ENCODE peak calls at places on chromosomes 3 and 15, in eight cellular contexts. T, N, U, I, W, B, H and E are unnamed samples.

GRCh38 chr3:131568460-131568859 is 65.7 kb upstream of the MRPL3 start:
- DNase-seq in T (no peak), N (peak; percentile 8), U (no peak), I (no peak), W (no peak), B (no peak), H (no peak), E (no peak)

GRCh38 chr15:70856884-70857546 is 3.1 kb upstream of the LARP6 start:
- DNase-seq in T (peak; percentile 71), N (no peak), U (no peak), I (peak; percentile 99), W (peak; percentile 98), B (no peak), H (peak; percentile 65), E (peak; percentile 62)

GRCh38 chr15:40955930-40956542 is 2.8 kb downstream of the CHAC1 start:
- DNase-seq in T (no peak), N (no peak), U (no peak), I (no peak), W (no peak), B (no peak), H (no peak), E (no peak)

GRCh38 chr3:43818229-43818628 is 127.5 kb downstream of the ABHD5 start:
- DNase-seq in T (no peak), N (no peak), U (no peak), I (no peak), W (no peak), B (no peak), H (no peak), E (no peak)

GRCh38 chr15:44537728-44538240 is 837 bp downstream of the EIF3J start:
- DNase-seq in T (no peak), N (no peak), U (no peak), I (no peak), W (peak; percentile 55), B (no peak), H (no peak), E (no peak)

GRCh38 chr3:98826126-98826525 is 63.0 kb downstream of the ST3GAL6 start:
- DNase-seq in T (no peak), N (no peak), U (no peak), I (no peak), W (no peak), B (no peak), H (no peak), E (no peak)

GRCh38 chr3:72375237-72376154 is 472.7 kb downstream of the SHQ1 start:
- DNase-seq in T (no peak), N (no peak), U (no peak), I (no peak), W (peak; percentile 15), B (no peak), H (no peak), E (no peak)

GRCh38 chr3:28110884-28111283 is 130.5 kb upstream of the CMC1 start:
- DNase-seq in T (no peak), N (no peak), U (no peak), I (no peak), W (no peak), B (no peak), H (no peak), E (no peak)

GRCh38 chr3:173066044-173066679 is 74.9 kb downstream of the SPATA16 start:
- DNase-seq in T (no peak), N (no peak), U (no peak), I (peak; percentile 84), W (peak; percentile 89), B (no peak), H (no peak), E (no peak)

GRCh38 chr3:115513411-115513800 is 109.9 kb upstream of the GAP43 start:
- DNase-seq in T (no peak), N (no peak), U (no peak), I (no peak), W (no peak), B (no peak), H (no peak), E (no peak)

GRCh38 chr3:8755564-8756237 is 13.7 kb downstream of the OXTR start:
- DNase-seq in T (no peak), N (no peak), U (no peak), I (peak; percentile 25), W (peak; percentile 17), B (no peak), H (no peak), E (no peak)

GRCh38 chr15:40344631-40345120 is 3.9 kb upstream of the CCDC9B start:
- DNase-seq in T (peak; percentile 44), N (peak; percentile 73), U (peak; percentile 75), I (peak; percentile 74), W (peak; percentile 72), B (peak; percentile 76), H (no peak), E (no peak)

GRCh38 chr3:33096103-33096868 is 660 bp downstream of the GLB1 start:
- DNase-seq in T (no peak), N (no peak), U (peak; percentile 67), I (peak; percentile 55), W (peak; percentile 42), B (peak; percentile 78), H (no peak), E (peak; percentile 60)

GRCh38 chr15:33700695-33701303 is 267.5 kb upstream of the CHRM5 start:
- DNase-seq in T (no peak), N (peak; percentile 73), U (peak; percentile 78), I (peak; percentile 87), W (peak; percentile 62), B (peak; percentile 65), H (peak; percentile 32), E (peak; percentile 45)

GRCh38 chr15:83843511-83843910 is 189.6 kb downstream of the ADAMTSL3 start:
- DNase-seq in T (no peak), N (no peak), U (no peak), I (peak; percentile 86), W (peak; percentile 89), B (no peak), H (no peak), E (peak; percentile 28)

GRCh38 chr15:25093455-25094029 is 138.8 kb downstream of the SNRPN start:
- DNase-seq in T (no peak), N (no peak), U (no peak), I (no peak), W (no peak), B (no peak), H (no peak), E (no peak)

GRCh38 chr15:25092661-25093060 is 137.9 kb downstream of the SNRPN start:
- DNase-seq in T (no peak), N (no peak), U (no peak), I (no peak), W (peak; percentile 70), B (no peak), H (no peak), E (no peak)

GRCh38 chr15:25095179-25095578 is 140.4 kb downstream of the SNRPN start:
- DNase-seq in T (no peak), N (no peak), U (no peak), I (no peak), W (no peak), B (no peak), H (no peak), E (no peak)

GRCh38 chr15:25094519-25094918 is 139.7 kb downstream of the SNRPN start:
- DNase-seq in T (no peak), N (no peak), U (no peak), I (no peak), W (no peak), B (no peak), H (no peak), E (no peak)

DNA sequence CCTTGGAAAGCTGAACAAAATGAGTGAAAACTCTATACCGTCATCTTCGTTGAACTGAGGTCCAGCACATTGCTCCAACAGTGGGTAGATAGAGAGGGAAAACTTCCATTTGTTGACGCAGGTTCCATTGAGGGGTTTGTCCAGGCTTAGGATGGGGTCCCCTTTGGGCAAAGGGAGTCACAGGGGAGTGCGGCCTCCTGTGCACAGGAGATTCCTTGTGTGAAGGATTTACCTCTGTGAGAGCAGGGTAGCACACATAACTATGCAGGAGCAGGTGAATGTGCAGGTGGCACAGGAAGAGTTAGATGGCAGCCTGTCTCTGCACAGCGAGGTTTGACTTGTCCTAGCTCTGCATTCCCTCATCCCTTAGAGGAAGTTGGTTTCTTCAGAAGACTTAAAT is 139.3 kb downstream of the SNRPN start:
- DNase-seq in T (no peak), N (no peak), U (no peak), I (no peak), W (no peak), B (no peak), H (no peak), E (no peak)
- H3K9me3 ChIP-seq in T (no peaks in the 10 kb centered on the region), N (no peaks in the 10 kb centered on the region), U (peaks cover 79% of the 10 kb centered on the region), I (no peaks in the 10 kb centered on the region), W (no peaks in the 10 kb centered on the region), B (no peaks in the 10 kb centered on the region), H (no peaks in the 10 kb centered on the region), E (peaks cover 100% of the 10 kb centered on the region)

DNA sequence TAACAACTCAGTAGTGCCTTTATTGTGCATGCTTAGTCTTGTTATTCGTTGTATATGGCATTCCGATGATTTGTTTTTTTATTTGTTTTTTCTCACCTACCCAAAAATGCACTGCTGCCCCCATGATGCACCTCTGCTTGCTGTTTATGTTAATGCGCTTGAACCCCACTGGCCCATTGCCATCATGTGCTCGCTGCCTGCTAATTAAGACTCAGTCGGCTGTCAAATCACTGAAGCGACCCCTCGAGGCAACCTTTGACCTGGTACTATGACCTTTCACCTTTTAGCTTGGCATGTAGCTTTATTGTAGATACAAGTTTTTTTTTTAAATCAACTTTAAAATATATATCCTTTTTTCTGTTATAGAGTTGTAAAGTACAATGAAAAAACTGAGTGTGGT is 177.8 kb downstream of the MBNL1 start:
- DNase-seq in T (no peak), N (no peak), U (peak; percentile 41), I (no peak), W (no peak), B (no peak), H (no peak), E (no peak)
- H3K36me3 ChIP-seq in T (peaks cover 12% of the 10 kb centered on the region), N (peaks cover 3% of the 10 kb centered on the region), U (no peaks in the 10 kb centered on the region), I (peaks cover 9% of the 10 kb centered on the region), W (peaks cover 5% of the 10 kb centered on the region), B (no peaks in the 10 kb centered on the region), H (no peaks in the 10 kb centered on the region), E (peaks cover 42% of the 10 kb centered on the region)

DNA sequence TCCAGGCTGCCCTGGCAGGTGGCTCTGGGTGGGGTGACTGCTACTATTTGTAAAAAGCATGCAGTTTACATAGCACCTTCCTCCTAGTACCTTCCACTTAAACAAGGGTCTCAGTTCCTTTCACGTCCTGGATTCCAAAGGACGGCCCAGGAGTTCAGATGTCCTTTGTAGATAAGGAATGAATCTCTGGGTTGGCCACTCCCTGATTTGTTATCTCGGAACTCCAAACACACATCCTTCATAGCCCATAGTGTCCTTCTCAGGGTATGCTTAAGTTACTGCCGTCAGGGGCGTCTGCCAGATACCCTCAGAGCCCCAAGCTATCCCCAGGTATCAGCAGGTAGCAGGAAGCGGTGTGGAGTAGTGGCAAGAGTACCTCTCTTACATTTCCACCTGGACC is 101.1 kb upstream of the PLXNA1 start:
- DNase-seq in T (no peak), N (no peak), U (peak; percentile 4), I (no peak), W (no peak), B (no peak), H (no peak), E (no peak)
- TF ChIP-seq CTCF in T (no peak), N (no peak), U (no peak), I (no peak), W (no peak), B (no peak), H (no peak), E (no peak)

DNA sequence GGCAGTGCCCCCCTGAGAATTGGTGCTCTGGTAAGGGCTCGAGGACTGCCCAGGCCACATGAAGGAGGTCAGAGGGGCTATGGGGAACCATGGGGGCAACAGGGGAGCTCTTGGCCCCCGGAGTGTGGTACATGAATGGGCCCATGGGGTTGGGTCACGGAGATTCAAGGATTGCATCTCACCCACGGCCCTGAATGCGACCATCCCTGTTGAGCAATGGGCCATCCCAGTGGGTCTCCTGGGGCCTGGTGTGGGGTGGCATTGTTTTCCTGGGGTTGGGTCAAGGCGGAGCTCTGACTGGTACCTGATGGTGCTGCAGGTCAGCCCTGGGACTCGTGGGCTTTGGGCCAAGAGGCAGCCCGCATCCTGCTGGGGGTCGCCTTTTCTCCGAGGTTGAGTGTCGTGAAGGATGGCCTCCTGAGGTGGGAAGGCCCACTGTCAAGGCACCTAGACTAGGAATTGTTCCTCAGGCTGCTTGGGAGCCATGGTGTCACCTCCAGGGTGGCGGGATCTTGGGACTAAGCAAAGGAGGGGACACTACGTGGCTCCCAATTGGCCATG is 198.3 kb downstream of the UBE3A start:
- DNase-seq in T (no peak), N (peak; percentile 3), U (peak; percentile 18), I (no peak), W (no peak), B (peak; percentile 45), H (peak; percentile 1), E (peak; percentile 4)
- H3K9me3 ChIP-seq in T (no peaks in the 10 kb centered on the region), N (no peaks in the 10 kb centered on the region), U (peaks cover 4% of the 10 kb centered on the region), I (no peaks in the 10 kb centered on the region), W (no peaks in the 10 kb centered on the region), B (no peaks in the 10 kb centered on the region), H (no peaks in the 10 kb centered on the region), E (peaks cover 32% of the 10 kb centered on the region)